ENCODE peak calls at places on chromosomes 5 and 9, in four cellular contexts. M is SK-N-SH, I is K562, P is H1. R is an unnamed sample.

GRCh38 chr5:172283862-172284274 is 304 bp upstream of the UBTD2 start:
- DNase-seq in M (peak; percentile 98), I (peak; percentile 94), P (no peak), R (no peak)

GRCh38 chr9:70049236-70049635 is 5.6 kb downstream of the MAMDC2 start:
- DNase-seq in M (no peak), I (no peak), P (peak; percentile 11), R (no peak)

GRCh38 chr5:172616730-172617129 is 24.3 kb upstream of the NEURL1B start:
- DNase-seq in M (no peak), I (no peak), P (no peak), R (no peak)

GRCh38 chr5:68359699-68360098 is 144.1 kb downstream of the PIK3R1 start:
- DNase-seq in M (no peak), I (no peak), P (no peak), R (no peak)

GRCh38 chr9:78620303-78620702 is 323.4 kb downstream of the PSAT1 start:
- DNase-seq in M (no peak), I (no peak), P (no peak), R (no peak)

GRCh38 chr5:12080761-12081160 is 176.5 kb upstream of the CTNND2 start:
- DNase-seq in M (no peak), I (no peak), P (no peak), R (no peak)

GRCh38 chr5:67318746-67319145 is 122.1 kb upstream of the CD180 start:
- DNase-seq in M (no peak), I (no peak), P (no peak), R (no peak)

GRCh38 chr5:158032246-158032645 is 173.3 kb upstream of the CLINT1 start:
- DNase-seq in M (no peak), I (no peak), P (no peak), R (no peak)

GRCh38 chr5:149161026-149161687 is 19.9 kb downstream of the ABLIM3 start:
- DNase-seq in M (no peak), I (no peak), P (no peak), R (no peak)

GRCh38 chr5:91641730-91642350 is 258.7 kb upstream of the ARRDC3 start:
- DNase-seq in M (peak; percentile 22), I (peak; percentile 25), P (no peak), R (no peak)

GRCh38 chr9:105858877-105859276 is 164.5 kb downstream of the TMEM38B start:
- DNase-seq in M (no peak), I (no peak), P (no peak), R (no peak)

GRCh38 chr5:142522983-142523382 is 162.9 kb downstream of the FGF1 start:
- DNase-seq in M (no peak), I (no peak), P (no peak), R (no peak)

GRCh38 chr9:71819115-71819739 is 50.9 kb upstream of the CEMIP2 start:
- DNase-seq in M (peak; percentile 13), I (peak; percentile 19), P (no peak), R (no peak)

GRCh38 chr5:9409413-9410089 is 136.3 kb downstream of the SEMA5A start:
- DNase-seq in M (no peak), I (no peak), P (no peak), R (no peak)

GRCh38 chr9:6896562-6896961 is 138.8 kb downstream of the KDM4C start:
- DNase-seq in M (no peak), I (peak; percentile 64), P (no peak), R (no peak)

GRCh38 chr5:66021585-66021984 is 95.2 kb downstream of the ERBIN start:
- DNase-seq in M (no peak), I (no peak), P (no peak), R (no peak)

GRCh38 chr5:39119404-39120051 is 45.3 kb upstream of the RICTOR start:
- DNase-seq in M (no peak), I (no peak), P (no peak), R (no peak)

GRCh38 chr9:35517552-35518211 is 27.8 kb downstream of the RUSC2 start:
- DNase-seq in M (no peak), I (no peak), P (no peak), R (no peak)

GRCh38 chr5:9888517-9888916 is 258.4 kb upstream of the TAS2R1 start:
- DNase-seq in M (no peak), I (no peak), P (no peak), R (no peak)

GRCh38 chr9:72294952-72295351 is 70.1 kb downstream of the ZFAND5 start:
- DNase-seq in M (no peak), I (no peak), P (no peak), R (no peak)

GRCh38 chr5:150616024-150616470 is 24.4 kb upstream of the SYNPO start:
- DNase-seq in M (peak; percentile 90), I (peak; percentile 67), P (no peak), R (no peak)

GRCh38 chr5:20536813-20537212 is 548.8 kb upstream of the CDH18 start:
- DNase-seq in M (no peak), I (no peak), P (no peak), R (no peak)

GRCh38 chr9:103319979-103320378 is 324.8 kb downstream of the CYLC2 start:
- DNase-seq in M (peak; percentile 10), I (no peak), P (no peak), R (no peak)

GRCh38 chr9:68793605-68794343 is 88.7 kb downstream of the PIP5K1B start:
- DNase-seq in M (no peak), I (no peak), P (no peak), R (peak; percentile 34)

GRCh38 chr5:23433534-23434306 is 73.7 kb upstream of the PRDM9 start:
- DNase-seq in M (no peak), I (no peak), P (no peak), R (no peak)

GRCh38 chr9:71767421-71768321 is 642 bp downstream of the CEMIP2 start:
- DNase-seq in M (no peak), I (peak; percentile 16), P (peak; percentile 63), R (no peak)

GRCh38 chr5:29077451-29077850 is 2039.1 kb upstream of the CDH9 start:
- DNase-seq in M (no peak), I (no peak), P (no peak), R (no peak)

GRCh38 chr5:108036484-108036883 is 345.4 kb downstream of the FBXL17 start:
- DNase-seq in M (no peak), I (no peak), P (no peak), R (no peak)

GRCh38 chr9:29006603-29007002 is 1433.3 kb upstream of the C9orf72 start:
- DNase-seq in M (no peak), I (no peak), P (no peak), R (no peak)

GRCh38 chr9:36543916-36544315 is 28.8 kb upstream of the MELK start:
- DNase-seq in M (no peak), I (no peak), P (no peak), R (no peak)

GRCh38 chr5:146904890-146905289 is 26.3 kb upstream of the PPP2R2B start:
- DNase-seq in M (no peak), I (no peak), P (no peak), R (no peak)

GRCh38 chr5:176798949-176799348 is 11.4 kb upstream of the UNC5A start:
- DNase-seq in M (no peak), I (no peak), P (no peak), R (no peak)

DNA sequence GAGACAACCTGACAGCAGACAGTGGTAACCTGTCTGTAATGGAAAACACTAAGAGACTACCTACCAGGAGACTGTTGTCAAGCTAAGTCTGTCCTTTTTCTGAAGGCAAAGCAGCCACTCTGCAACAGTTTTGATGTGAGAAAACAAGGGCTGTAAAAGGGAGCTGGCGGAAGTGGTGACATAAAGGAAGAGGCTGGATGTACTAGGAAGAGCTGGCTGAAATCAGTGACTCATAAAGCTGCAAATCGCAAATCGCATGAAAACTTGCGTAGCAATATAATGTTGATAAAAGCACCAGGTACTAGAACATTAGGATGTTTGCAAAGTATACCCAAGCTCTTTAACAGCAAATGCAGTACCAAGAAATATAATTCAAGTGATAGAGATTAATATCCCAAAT is 1.4 kb downstream of the NSUN2 start:
- DNase-seq in M (no peak), I (no peak), P (no peak), R (no peak)
- H3K36me3 ChIP-seq in M (peaks cover 45% of the 10 kb centered on the region), I (peaks cover 62% of the 10 kb centered on the region), P (peaks cover 34% of the 10 kb centered on the region), R (peaks cover 2% of the 10 kb centered on the region)

GRCh38 chr5:129477544-129477943 is 17.4 kb downstream of the ADAMTS19 start:
- DNase-seq in M (no peak), I (no peak), P (no peak), R (no peak)

GRCh38 chr5:129481161-129481560 is 21.1 kb downstream of the ADAMTS19 start:
- DNase-seq in M (no peak), I (no peak), P (no peak), R (no peak)
- H3K4me1 ChIP-seq in M (no peaks in the 10 kb centered on the region), I (no peaks in the 10 kb centered on the region), P (no peaks in the 10 kb centered on the region), R (no peaks in the 10 kb centered on the region)

GRCh38 chr5:154138701-154139100 is 51.8 kb upstream of the GALNT10 start:
- DNase-seq in M (no peak), I (no peak), P (no peak), R (no peak)

GRCh38 chr5:154140381-154140780 is 50.2 kb upstream of the GALNT10 start:
- DNase-seq in M (no peak), I (no peak), P (no peak), R (no peak)

GRCh38 chr5:154143121-154143725 is 47.3 kb upstream of the GALNT10 start:
- DNase-seq in M (no peak), I (no peak), P (no peak), R (no peak)

GRCh38 chr5:154145268-154145667 is 45.3 kb upstream of the GALNT10 start:
- DNase-seq in M (no peak), I (no peak), P (no peak), R (no peak)

DNA sequence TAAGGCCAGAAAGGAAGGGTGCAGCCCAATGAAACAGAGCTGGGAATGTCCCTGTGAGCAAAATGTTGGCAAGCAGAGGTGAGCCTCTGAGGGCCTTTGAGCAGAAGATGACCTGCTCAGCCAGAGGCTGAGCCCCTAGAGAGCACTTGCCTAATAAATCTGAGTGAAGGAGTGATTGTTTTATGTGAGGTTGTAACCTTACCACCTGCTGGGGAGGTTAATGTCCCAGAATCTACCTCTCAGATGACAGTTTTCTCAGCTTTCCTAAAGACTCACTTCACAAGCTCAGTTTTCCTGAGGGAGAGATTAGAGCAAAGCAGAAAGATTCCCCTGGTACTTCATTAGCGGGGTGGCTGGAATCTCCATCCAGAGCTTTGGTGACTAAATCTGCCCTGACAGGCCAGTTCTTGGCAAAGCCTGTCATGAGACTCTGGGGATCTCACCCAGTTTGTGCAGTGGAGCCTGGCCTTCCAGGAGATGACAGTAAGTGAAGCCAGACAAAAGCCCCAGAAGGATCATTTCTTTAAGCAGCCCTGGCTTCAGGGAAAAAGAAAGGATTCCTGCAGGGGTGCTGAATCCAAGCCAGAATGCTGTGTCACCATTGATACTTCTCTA is 48.7 kb upstream of the GALNT10 start:
- DNase-seq in M (no peak), I (no peak), P (no peak), R (no peak)
- TF ChIP-seq NRF1 in M (no peak), I (no peak), P (no peak), R (no peak)

DNA sequence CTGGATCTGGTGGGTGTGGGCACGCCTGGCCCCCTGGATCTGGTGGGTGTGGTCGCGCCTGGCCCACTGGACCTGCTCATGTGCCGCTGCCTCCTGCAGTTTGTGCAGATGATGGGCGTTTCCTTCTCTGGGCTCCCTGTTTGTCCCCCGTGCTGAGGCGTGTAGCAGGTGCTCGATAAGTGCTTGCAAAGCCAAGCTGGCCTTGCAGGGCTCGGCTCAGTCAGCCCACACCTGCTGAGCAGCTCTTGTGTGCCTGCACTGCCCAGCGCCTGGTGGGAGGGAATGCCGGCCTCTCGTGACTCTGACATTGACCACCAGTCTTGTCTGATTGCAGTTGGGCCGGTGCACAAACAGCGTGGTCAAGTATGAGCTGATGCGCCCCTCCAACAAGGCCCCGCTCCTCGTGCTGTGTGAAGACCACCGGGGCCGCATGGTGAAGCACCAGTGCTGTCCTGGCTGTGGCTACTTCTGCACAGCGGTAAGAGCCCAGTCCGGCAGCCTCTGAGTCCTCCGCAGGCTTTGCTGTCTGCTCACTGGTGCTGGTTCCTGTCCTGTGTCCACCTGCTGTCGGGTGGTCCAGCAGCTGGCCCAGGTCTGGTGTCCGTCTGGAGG is 102.7 kb upstream of the CACNA1B start:
- DNase-seq in M (no peak), I (no peak), P (no peak), R (no peak)
- H3K36me3 ChIP-seq in M (peaks cover 65% of the 10 kb centered on the region), I (peaks cover 81% of the 10 kb centered on the region), P (peaks cover 35% of the 10 kb centered on the region), R (peaks cover 51% of the 10 kb centered on the region)